ENCODE peak calls at places on chromosomes 5 and 9, in seven cellular contexts. V is SK-N-SH, O is H1, R is K562, Y is GM12878, C is HepG2, P is GM12892. I is an unnamed sample.

GRCh38 chr5:128263357-128263756 is 179.8 kb downstream of the SLC12A2 start:
- DNase-seq in V (no peak), O (no peak), R (no peak), Y (no peak), C (no peak), P (no peak), I (no peak)

GRCh38 chr5:87069311-87069710 is 198.4 kb upstream of the RASA1 start:
- DNase-seq in V (no peak), O (no peak), R (no peak), Y (no peak), C (no peak), P (no peak), I (no peak)

GRCh38 chr9:32550046-32550608 is 2.0 kb upstream of the SMIM27 start:
- DNase-seq in V (peak), O (no peak), R (no peak), Y (no peak), C (no peak), P (no peak), I (no peak)

GRCh38 chr9:128081052-128081451 is 13.0 kb downstream of the SLC25A25 start:
- DNase-seq in V (peak), O (no peak), R (peak), Y (no peak), C (no peak), P (no peak), I (no peak)

GRCh38 chr9:70112981-70113380 is 69.3 kb downstream of the MAMDC2 start:
- DNase-seq in V (no peak), O (peak), R (no peak), Y (no peak), C (peak), P (no peak), I (no peak)

GRCh38 chr9:86281577-86282076 is 711 bp downstream of the ISCA1 start:
- DNase-seq in V (no peak), O (no peak), R (no peak), Y (peak), C (peak), P (no peak), I (no peak)

GRCh38 chr5:149323235-149324205 is 21.8 kb upstream of the GRPEL2 start:
- DNase-seq in V (no peak), O (no peak), R (no peak), Y (no peak), C (peak), P (no peak), I (no peak)

GRCh38 chr5:83711982-83712601 is 8.6 kb downstream of the HAPLN1 start:
- DNase-seq in V (peak), O (peak), R (peak), Y (no peak), C (peak), P (no peak), I (no peak)

GRCh38 chr5:72723584-72723983 is 92.9 kb upstream of the TNPO1 start:
- DNase-seq in V (no peak), O (no peak), R (no peak), Y (no peak), C (no peak), P (no peak), I (no peak)

GRCh38 chr9:94112716-94113465 is 28.6 kb downstream of the PTPDC1 start:
- DNase-seq in V (no peak), O (no peak), R (no peak), Y (no peak), C (no peak), P (no peak), I (no peak)

GRCh38 chr5:139755892-139756671 is 39.5 kb upstream of the PSD2 start:
- DNase-seq in V (peak), O (peak), R (peak), Y (no peak), C (peak), P (no peak), I (no peak)

GRCh38 chr9:22921742-22922141 is 475.1 kb downstream of the DMRTA1 start:
- DNase-seq in V (no peak), O (no peak), R (no peak), Y (no peak), C (no peak), P (no peak), I (no peak)

DNA sequence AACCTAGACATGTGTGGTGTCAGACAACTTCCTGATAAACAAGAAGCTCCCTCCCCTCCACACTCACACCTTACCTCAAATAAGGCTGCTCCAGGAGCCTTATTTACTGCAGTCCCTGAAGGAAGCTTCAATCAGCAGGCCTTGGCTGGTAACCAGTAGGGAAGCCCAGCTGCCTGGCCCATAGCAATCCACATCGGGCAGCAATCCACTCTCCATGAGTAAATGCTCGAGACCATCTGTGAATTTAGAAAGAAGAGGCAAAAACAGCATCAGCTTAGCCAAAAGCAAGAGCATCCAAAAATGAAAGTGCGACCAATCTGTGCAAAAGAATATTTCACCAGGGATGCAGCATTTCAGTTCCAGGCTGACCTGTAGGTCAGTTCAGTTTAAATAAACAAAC is 213.3 kb upstream of the TUSC1 start:
- DNase-seq in V (no peak), O (no peak), R (no peak), Y (no peak), C (no peak), P (no peak), I (no peak)
- TF ChIP-seq TAF1 in V (no peak), O (no peak), R (no peak), Y (no peak), C (no peak), P (no peak), I (no peak)

DNA sequence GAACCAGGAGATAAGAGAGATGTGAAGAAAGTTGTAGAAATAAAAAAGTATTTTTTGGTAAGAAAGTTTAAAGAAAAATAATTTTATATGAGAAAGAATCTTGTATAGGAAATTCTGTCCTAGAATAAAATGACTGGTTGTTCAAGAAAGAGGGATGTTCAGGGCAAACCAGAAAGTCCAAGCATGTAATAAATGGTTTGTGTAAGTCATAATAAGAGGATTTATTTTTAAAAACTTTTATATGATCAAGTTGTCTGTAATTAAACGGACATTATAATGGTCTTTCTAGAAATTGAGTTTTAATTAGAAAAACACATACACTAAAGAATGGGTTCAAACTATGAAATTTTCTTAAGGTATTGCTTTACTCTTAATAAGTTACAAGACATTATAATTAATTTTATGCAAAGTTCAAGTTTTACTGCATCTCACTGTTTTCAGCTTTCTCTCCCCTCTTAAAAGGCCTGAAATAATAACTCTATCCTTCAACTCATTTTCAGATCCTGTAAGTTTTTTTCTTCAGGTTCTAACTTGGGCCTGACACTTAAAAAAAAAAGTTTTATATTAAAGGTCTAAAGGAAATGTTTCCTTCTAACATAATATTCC is 56.1 kb upstream of the ZNF300 start:
- DNase-seq in V (no peak), O (no peak), R (no peak), Y (no peak), C (no peak), P (no peak), I (no peak)
- TF ChIP-seq TAF1 in V (no peak), O (no peak), R (no peak), Y (no peak), C (no peak), P (no peak), I (no peak)

GRCh38 chr5:97778451-97778850 is 595.4 kb upstream of the RIOK2 start:
- DNase-seq in V (no peak), O (no peak), R (no peak), Y (no peak), C (no peak), P (no peak), I (no peak)
- TF ChIP-seq TAF1 in V (no peak), O (no peak), R (no peak), Y (no peak), C (no peak), P (no peak), I (no peak)

GRCh38 chr9:93025736-93026135 is 32.8 kb upstream of the SUSD3 start:
- DNase-seq in V (no peak), O (no peak), R (no peak), Y (no peak), C (no peak), P (no peak), I (no peak)
- TF ChIP-seq TAF1 in V (no peak), O (no peak), R (no peak), Y (no peak), C (no peak), P (no peak), I (no peak)

GRCh38 chr5:54832846-54833245 is 152.5 kb downstream of the ESM1 start:
- DNase-seq in V (no peak), O (no peak), R (no peak), Y (no peak), C (no peak), P (no peak), I (no peak)
- TF ChIP-seq TAF1 in V (no peak), O (no peak), R (no peak), Y (no peak), C (no peak), P (no peak), I (no peak)

DNA sequence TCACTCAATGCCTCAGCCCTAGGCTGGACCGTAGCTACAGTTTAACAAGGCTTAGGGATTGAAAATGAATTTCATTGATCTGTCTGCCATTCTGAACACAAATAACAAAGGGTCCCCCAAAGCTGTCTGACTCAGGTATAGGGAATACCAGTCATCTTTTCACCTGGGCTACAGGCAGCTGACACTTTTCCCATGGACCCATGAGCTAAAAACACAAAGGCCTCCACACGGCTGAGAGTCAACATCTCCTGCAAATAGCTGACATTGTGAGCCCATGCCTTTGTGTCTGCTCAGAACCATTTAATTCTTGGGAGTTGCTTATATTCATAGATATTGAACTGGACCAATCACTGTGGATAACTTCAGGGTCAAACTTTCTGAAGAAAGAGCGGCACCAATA is 121.1 kb upstream of the SLIT3 start:
- DNase-seq in V (no peak), O (no peak), R (no peak), Y (no peak), C (no peak), P (no peak), I (no peak)
- TF ChIP-seq TAF1 in V (no peak), O (no peak), R (no peak), Y (no peak), C (no peak), P (no peak), I (no peak)

GRCh38 chr5:131523500-131524185 is 111.4 kb downstream of the RAPGEF6 start:
- DNase-seq in V (peak), O (no peak), R (no peak), Y (no peak), C (no peak), P (no peak), I (no peak)

GRCh38 chr5:131528682-131529081 is 106.3 kb downstream of the RAPGEF6 start:
- DNase-seq in V (no peak), O (no peak), R (peak), Y (no peak), C (no peak), P (no peak), I (no peak)

GRCh38 chr5:131521252-131521651 is 113.8 kb downstream of the RAPGEF6 start:
- DNase-seq in V (no peak), O (no peak), R (no peak), Y (no peak), C (no peak), P (no peak), I (no peak)

GRCh38 chr5:131524431-131524830 is 110.6 kb downstream of the RAPGEF6 start:
- DNase-seq in V (no peak), O (no peak), R (no peak), Y (no peak), C (no peak), P (no peak), I (no peak)

GRCh38 chr5:131525805-131526204 is 109.2 kb downstream of the RAPGEF6 start:
- DNase-seq in V (no peak), O (no peak), R (no peak), Y (no peak), C (no peak), P (no peak), I (no peak)
- TF ChIP-seq TAF1 in V (no peak), O (no peak), R (no peak), Y (no peak), C (no peak), P (no peak), I (no peak)

GRCh38 chr5:69313428-69313827 is 19.2 kb downstream of the CCDC125 start:
- DNase-seq in V (no peak), O (no peak), R (no peak), Y (no peak), C (no peak), P (no peak), I (no peak)

GRCh38 chr5:69312459-69313160 is 20.0 kb downstream of the CCDC125 start:
- DNase-seq in V (no peak), O (no peak), R (no peak), Y (no peak), C (no peak), P (no peak), I (no peak)

GRCh38 chr5:69305512-69305911 is 27.1 kb downstream of the CCDC125 start:
- DNase-seq in V (no peak), O (no peak), R (no peak), Y (no peak), C (no peak), P (no peak), I (no peak)

GRCh38 chr5:69308046-69308553 is 24.5 kb downstream of the CCDC125 start:
- DNase-seq in V (no peak), O (no peak), R (no peak), Y (no peak), C (no peak), P (no peak), I (no peak)

DNA sequence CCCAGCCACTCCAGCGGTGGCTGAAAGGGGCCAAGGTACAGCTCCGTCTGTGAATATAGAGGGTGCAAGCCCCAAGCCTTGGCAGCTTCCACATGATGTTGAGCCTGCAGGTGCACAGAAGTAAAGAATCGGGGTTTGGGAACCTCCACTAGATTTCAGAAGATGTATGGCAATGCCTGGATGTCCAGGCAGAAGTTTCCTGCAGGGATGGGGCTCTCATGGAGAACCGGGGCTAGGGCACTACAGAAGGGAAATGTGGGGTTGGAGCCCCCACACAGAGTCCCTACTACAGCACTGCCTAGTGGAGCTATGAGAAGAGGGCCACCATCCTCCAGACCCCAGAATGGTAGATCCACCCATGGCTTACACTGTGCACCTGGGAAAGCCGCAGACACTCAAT is 23.2 kb downstream of the CCDC125 start:
- DNase-seq in V (no peak), O (no peak), R (no peak), Y (no peak), C (no peak), P (no peak), I (no peak)
- TF ChIP-seq TAF1 in V (no peak), O (no peak), R (no peak), Y (no peak), C (no peak), P (no peak), I (no peak)